ENCODE peak calls at places on chromosomes 1 and 21, in ten cellular contexts. S is colonic mucosa, U is uterus, F is HL-60, Q is MM.1S, L is neural crest cell, I is HFF-Myc, E is B cell, M is BJ, Y is OCI-LY7. X is an unnamed sample.

GRCh38 chr1:100292711-100293110 is 26.7 kb downstream of the RTCA start:
- DNase-seq in Q (no peak), M (no peak), L (no peak), E (no peak), S (no peak), Y (no peak), I (no peak), U (no peak), F (no peak), X (no peak)

GRCh38 chr1:226736908-226737818 is 1.9 kb downstream of the ITPKB start:
- DNase-seq in U (no peak), L (peak; percentile 40), I (no peak), S (peak; percentile 43), Y (peak; percentile 83), Q (peak; percentile 46), F (peak; percentile 12), M (no peak), E (peak; percentile 79), X (peak; percentile 37)

GRCh38 chr1:175384546-175384945 is 192.0 kb upstream of the KIAA0040 start:
- DNase-seq in Y (no peak), Q (no peak), F (no peak), I (no peak), L (no peak), U (no peak), S (no peak), M (no peak), E (no peak), X (no peak)

GRCh38 chr1:114428083-114428754 is 82.8 kb downstream of the TRIM33 start:
- DNase-seq in E (peak; percentile 11), F (no peak), M (no peak), L (no peak), U (no peak), Q (no peak), I (no peak), Y (peak; percentile 19), S (no peak), X (no peak)

GRCh38 chr1:150295476-150295875 is 1.8 kb downstream of the MRPS21 start:
- DNase-seq in L (no peak), S (no peak), U (no peak), M (no peak), I (no peak), E (no peak), F (no peak), Y (no peak), Q (no peak), X (no peak)

GRCh38 chr1:117754061-117754969 is 148.5 kb downstream of the TENT5C start:
- DNase-seq in F (peak; percentile 6), U (peak; percentile 54), L (peak; percentile 67), M (peak; percentile 8), Y (peak; percentile 74), S (peak; percentile 81), E (peak; percentile 69), Q (peak; percentile 47), I (no peak), X (peak; percentile 60)

GRCh38 chr1:23171181-23171755 is 2.6 kb upstream of the LUZP1 start:
- DNase-seq in M (no peak), F (no peak), L (no peak), Q (no peak), S (no peak), Y (no peak), E (no peak), U (no peak), I (no peak), X (no peak)

GRCh38 chr21:36744560-36745231 is 45.8 kb downstream of the SIM2 start:
- DNase-seq in E (no peak), M (no peak), U (no peak), L (no peak), Y (no peak), F (no peak), I (no peak), S (no peak), Q (no peak), X (no peak)

GRCh38 chr1:15328785-15329480 is 80.8 kb upstream of the EFHD2 start:
- DNase-seq in U (peak; percentile 59), I (no peak), Q (no peak), L (no peak), F (no peak), E (no peak), S (peak; percentile 53), M (no peak), Y (no peak), X (no peak)
- TF ChIP-seq CTCF in U (peak; percentile 33), I (no peak), Q (peak; percentile 22), L (no peak), F (no peak), E (no peak), S (no peak), M (peak; percentile 34), Y (peak; percentile 16), X (no peak)

GRCh38 chr1:152878042-152878441 is at the start of gene SMCP:
- DNase-seq in I (no peak), M (no peak), L (no peak), Q (no peak), E (no peak), U (no peak), F (no peak), Y (no peak), S (no peak), X (no peak)
- TF ChIP-seq CTCF in I (peak; percentile 20), M (no peak), L (peak; percentile 18), Q (peak; percentile 48), E (no peak), U (no peak), F (no peak), Y (peak; percentile 73), S (no peak), X (no peak)

GRCh38 chr1:40040511-40041465 is at the start of gene CAP1:
- DNase-seq in L (peak; percentile 99), S (peak; percentile 100), I (peak; percentile 89), U (peak; percentile 99), Y (peak; percentile 98), F (peak; percentile 98), M (peak; percentile 92), E (peak; percentile 100), Q (peak; percentile 99), X (peak; percentile 100)
- TF ChIP-seq CTCF in L (no peak), S (no peak), I (no peak), U (no peak), Y (no peak), F (no peak), M (no peak), E (no peak), Q (no peak), X (no peak)

DNA sequence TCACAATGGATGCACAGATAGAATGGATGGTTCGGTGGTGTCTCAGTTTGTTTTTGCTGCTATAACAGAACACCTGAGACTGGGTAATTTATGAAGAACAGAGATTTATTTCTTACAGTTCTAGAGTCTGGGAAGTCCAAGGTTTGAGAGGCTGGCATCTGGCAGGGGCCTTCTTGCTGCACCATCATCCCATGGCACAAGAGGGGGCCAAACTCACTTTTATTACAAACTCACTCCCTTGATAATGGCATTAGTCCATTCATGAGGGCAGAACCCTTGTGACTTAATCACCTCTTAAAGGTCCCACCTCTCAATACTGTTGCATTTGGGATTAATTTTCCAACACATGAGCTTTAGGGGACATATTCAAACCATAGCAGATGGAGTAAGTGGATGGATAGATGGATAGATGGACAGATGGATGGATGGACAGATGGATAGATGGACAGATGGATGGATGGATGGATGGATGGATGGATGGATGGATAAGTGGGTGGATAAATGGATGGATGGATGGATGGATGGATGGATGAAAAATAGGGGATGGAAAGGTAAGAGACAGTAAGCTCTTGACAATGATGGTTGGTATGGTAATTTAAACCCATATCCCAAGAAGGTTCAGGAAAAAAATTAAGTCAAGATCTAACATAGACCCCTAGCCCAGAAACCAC is 16.5 kb downstream of the CAMK2N1 start:
- DNase-seq in Y (no peak), F (no peak), Q (no peak), U (no peak), S (no peak), E (no peak), L (no peak), I (no peak), M (no peak), X (no peak)
- TF ChIP-seq CTCF in Y (peak; percentile 42), F (no peak), Q (no peak), U (no peak), S (no peak), E (no peak), L (peak; percentile 15), I (no peak), M (peak; percentile 17), X (no peak)